ENCODE peak calls at places on chromosomes 11 and 22, in ten cellular contexts. Z is NCI-H1417; D is activated effector memory CD4-positive, alpha-beta T cell treated with anti-CD3 and anti-CD28 coated beads, Interleukin-2, amount 50 U/mL, for 16 hours; B is kidney glomerular epithelial cell; N is GM23248; E is NCI-H446 treated with DMSO at 0.1 percent for 48 hours; K is stimulated activated CD4-positive, alpha-beta T cell treated with anti-CD3 and anti-CD28 coated beads, Interleukin-4, amount 100 ng/mL, for 48 hours; F is NCI-H748 treated with DMSO at 0.1 percent for 48 hours; Y is right lobe of liver; M is NAMALWA. W is an unnamed sample.

GRCh38 chr11:76885390-76886097 is 24.8 kb downstream of the ACER3 start:
- DNase-seq in N (peak), K (no peak), F (no peak), Y (no peak), B (peak), D (no peak), M (no peak), E (no peak), Z (no peak), W (no peak)

GRCh38 chr11:94193288-94193687 is 64.6 kb downstream of the PANX1 start:
- DNase-seq in Y (peak), K (no peak), D (no peak), N (peak), F (no peak), M (no peak), E (peak), Z (no peak), B (peak), W (no peak)

GRCh38 chr11:124762624-124763155 is 600 bp upstream of the ESAM start:
- DNase-seq in E (no peak), M (no peak), F (peak), Z (no peak), N (peak), K (no peak), D (no peak), B (no peak), Y (no peak), W (no peak)

GRCh38 chr22:49966716-49967332 is 6.3 kb downstream of the PIM3 start:
- DNase-seq in Z (no peak), K (no peak), F (no peak), Y (peak), M (no peak), E (no peak), B (no peak), N (no peak), D (peak), W (no peak)

GRCh38 chr22:47060718-47061117 is 298.3 kb downstream of the TBC1D22A start:
- DNase-seq in F (no peak), D (peak), N (no peak), M (no peak), B (no peak), Z (no peak), Y (no peak), K (no peak), E (no peak), W (no peak)

GRCh38 chr22:17785185-17786184 is 11.2 kb upstream of the BID start:
- DNase-seq in F (no peak), Z (no peak), D (peak), K (peak), M (peak), Y (peak), B (no peak), N (peak), E (no peak), W (peak)

GRCh38 chr11:66546966-66547661 is 411 bp downstream of the ACTN3 start:
- DNase-seq in F (no peak), Y (no peak), K (no peak), D (no peak), E (no peak), B (no peak), Z (no peak), N (no peak), M (no peak), W (no peak)

GRCh38 chr11:70720291-70720690 is 322.0 kb downstream of the CTTN start:
- DNase-seq in K (no peak), E (no peak), B (no peak), Z (peak), F (no peak), M (no peak), D (no peak), Y (no peak), N (no peak), W (no peak)

GRCh38 chr11:123478352-123478986 is 48.4 kb downstream of the GRAMD1B start:
- DNase-seq in Y (no peak), M (peak), B (peak), E (peak), Z (peak), N (peak), K (no peak), D (peak), F (peak), W (no peak)

GRCh38 chr11:67387518-67387917 is 4.3 kb upstream of the RAD9A start:
- DNase-seq in E (no peak), Z (no peak), D (no peak), N (no peak), F (no peak), M (no peak), K (no peak), Y (no peak), B (no peak), W (no peak)